ENCODE peak calls at places on chromosomes 6 and 20, in nine cellular contexts. U is nucleus accumbens; W is activated T-helper 1 cell treated with anti-CD3 and anti-CD28 coated beads, Interleukin-12 subunit alpha, Interleukin-12 subunit beta, Interleukin-2, Interleukin-4 antibody, amounts not matched to agents 30 ng/mL and 10 ng/mL and 1 ng/mL, durations not matched to agents 14 hours and 24 hours and 36 hours; V is stimulated activated CD8-positive, alpha-beta memory T cell treated with anti-CD3 and anti-CD28 coated beads, Interleukin-15, amount 100 ng/mL, for 24 hours; H is adrenal gland; C is lung microvascular endothelial cell; K is brain microvascular endothelial cell; D is activated naive CD8-positive, alpha-beta T cell treated with anti-CD3 and anti-CD28 coated beads, Interleukin-2, amount 50 U/mL, for 24 hours; E is hypothalamus. L is an unnamed sample.

GRCh38 chr20:10179574-10180298 is 38.9 kb upstream of the SNAP25 start:
- DNase-seq in U (no peak), W (no peak), V (no peak), H (peak; percentile 9), C (no peak), K (peak; percentile 20), D (no peak), E (no peak), L (peak; percentile 52)

GRCh38 chr20:62898970-62899632 is 27.2 kb downstream of the DIDO1 start:
- DNase-seq in U (no peak), W (peak; percentile 42), V (no peak), H (no peak), C (no peak), K (no peak), D (no peak), E (no peak), L (no peak)

GRCh38 chr20:1324598-1325172 is 4.3 kb downstream of the SDCBP2 start:
- DNase-seq in U (no peak), W (no peak), V (no peak), H (peak; percentile 41), C (peak; percentile 87), K (peak; percentile 70), D (peak; percentile 44), E (no peak), L (no peak)

GRCh38 chr20:42836339-42836738 is 353.4 kb downstream of the PTPRT start:
- DNase-seq in U (no peak), W (no peak), V (no peak), H (no peak), C (no peak), K (no peak), D (no peak), E (no peak), L (no peak)

GRCh38 chr6:33895296-33895695 is 91.5 kb upstream of the MLN start:
- DNase-seq in U (no peak), W (peak; percentile 21), V (no peak), H (no peak), C (no peak), K (no peak), D (peak; percentile 19), E (no peak), L (no peak)

GRCh38 chr6:24231578-24231977 is 105.6 kb downstream of the NRSN1 start:
- DNase-seq in U (no peak), W (no peak), V (no peak), H (no peak), C (no peak), K (no peak), D (no peak), E (no peak), L (no peak)

GRCh38 chr20:32326507-32326851 is 31.7 kb upstream of the ASXL1 start:
- DNase-seq in U (no peak), W (no peak), V (no peak), H (no peak), C (peak; percentile 41), K (peak; percentile 16), D (no peak), E (no peak), L (no peak)

GRCh38 chr20:50834599-50835005 is 39.7 kb downstream of the BCAS4 start:
- DNase-seq in U (no peak), W (no peak), V (no peak), H (no peak), C (no peak), K (peak; percentile 34), D (no peak), E (no peak), L (no peak)

GRCh38 chr20:59055302-59055701 is 12.7 kb upstream of the PRELID3B start:
- DNase-seq in U (no peak), W (no peak), V (no peak), H (no peak), C (peak; percentile 70), K (no peak), D (no peak), E (no peak), L (no peak)

GRCh38 chr20:62476074-62476838 is 461 bp upstream of the GATA5 start:
- DNase-seq in U (no peak), W (no peak), V (no peak), H (peak; percentile 77), C (no peak), K (no peak), D (no peak), E (no peak), L (no peak)

GRCh38 chr20:44336086-44336485 is 757 bp upstream of the R3HDML start:
- DNase-seq in U (no peak), W (no peak), V (no peak), H (no peak), C (no peak), K (no peak), D (no peak), E (no peak), L (no peak)

GRCh38 chr6:150169609-150170008 is 26.8 kb downstream of the PPP1R14C start:
- DNase-seq in U (no peak), W (no peak), V (no peak), H (no peak), C (no peak), K (peak; percentile 5), D (peak; percentile 23), E (no peak), L (no peak)

GRCh38 chr6:156347251-156348049 is 429.7 kb upstream of the ARID1B start:
- DNase-seq in U (no peak), W (no peak), V (no peak), H (no peak), C (peak; percentile 1), K (no peak), D (no peak), E (no peak), L (no peak)

GRCh38 chr6:134593442-134593841 is 275.5 kb upstream of the SGK1 start:
- DNase-seq in U (no peak), W (no peak), V (no peak), H (no peak), C (no peak), K (no peak), D (no peak), E (no peak), L (no peak)

GRCh38 chr20:49858076-49858565 is 45.5 kb downstream of the SLC9A8 start:
- DNase-seq in U (no peak), W (no peak), V (no peak), H (no peak), C (peak; percentile 51), K (no peak), D (no peak), E (no peak), L (no peak)

GRCh38 chr20:43102394-43102793 is 87.3 kb downstream of the PTPRT start:
- DNase-seq in U (no peak), W (no peak), V (no peak), H (no peak), C (no peak), K (no peak), D (no peak), E (no peak), L (peak; percentile 21)

GRCh38 chr20:61628480-61628879 is 376.4 kb downstream of the CDH4 start:
- DNase-seq in U (no peak), W (no peak), V (no peak), H (no peak), C (no peak), K (no peak), D (no peak), E (no peak), L (no peak)

GRCh38 chr20:22214296-22214695 is 370.1 kb downstream of the FOXA2 start:
- DNase-seq in U (no peak), W (no peak), V (no peak), H (no peak), C (no peak), K (no peak), D (no peak), E (no peak), L (no peak)

GRCh38 chr6:134822920-134823430 is 126.9 kb downstream of the ALDH8A1 start:
- DNase-seq in U (peak; percentile 34), W (peak; percentile 1), V (no peak), H (peak; percentile 60), C (peak; percentile 93), K (peak; percentile 85), D (peak; percentile 12), E (no peak), L (peak; percentile 82)

GRCh38 chr20:42024653-42025052 is 406.5 kb upstream of the CHD6 start:
- DNase-seq in U (no peak), W (no peak), V (no peak), H (peak; percentile 1), C (no peak), K (no peak), D (peak; percentile 2), E (no peak), L (peak; percentile 12)

GRCh38 chr6:132750455-132751248 is 7.1 kb downstream of the VNN2 start:
- DNase-seq in U (no peak), W (no peak), V (no peak), H (no peak), C (no peak), K (no peak), D (no peak), E (no peak), L (no peak)

GRCh38 chr20:33209789-33210188 is 7.4 kb upstream of the BPIFA3 start:
- DNase-seq in U (peak; percentile 10), W (peak; percentile 25), V (no peak), H (peak; percentile 76), C (peak; percentile 79), K (peak; percentile 11), D (peak; percentile 49), E (peak; percentile 11), L (peak; percentile 77)

GRCh38 chr6:144377586-144377985 is 92.5 kb downstream of the UTRN start:
- DNase-seq in U (no peak), W (no peak), V (no peak), H (peak; percentile 13), C (peak; percentile 40), K (peak; percentile 58), D (no peak), E (no peak), L (no peak)

L was measured in HuH-7.